ENCODE peak calls at places on chromosomes 2 and 18, in nine cellular contexts. X is GM23248, R is neural progenitor cell, P is OCI-LY7, V is GM23338, U is SK-N-SH, G is HCT116, K is PC-3, M is MM.1S. O is an unnamed sample.

GRCh38 chr2:38128653-38129052 is 52.7 kb upstream of the CYP1B1 start:
- DNase-seq in X (peak; percentile 35), R (no peak), P (peak; percentile 23), V (no peak), U (no peak), G (no peak), K (no peak), M (no peak), O (no peak)

GRCh38 chr18:79400091-79400590 is 4.4 kb downstream of the NFATC1 start:
- DNase-seq in X (peak; percentile 77), R (peak; percentile 63), P (peak; percentile 70), V (no peak), U (no peak), G (no peak), K (peak; percentile 20), M (peak; percentile 38), O (peak; percentile 71)

GRCh38 chr18:57347784-57348183 is 4.6 kb upstream of the ST8SIA3 start:
- DNase-seq in X (no peak), R (no peak), P (no peak), V (no peak), U (no peak), G (no peak), K (no peak), M (no peak), O (no peak)

GRCh38 chr2:231469568-231469920 is 5.3 kb upstream of the NCL start:
- DNase-seq in X (no peak), R (no peak), P (no peak), V (no peak), U (no peak), G (no peak), K (no peak), M (no peak), O (no peak)

GRCh38 chr2:39059366-39059952 is 61.4 kb downstream of the SOS1 start:
- DNase-seq in X (peak; percentile 65), R (peak; percentile 67), P (peak; percentile 77), V (peak; percentile 83), U (peak; percentile 48), G (peak; percentile 18), K (peak; percentile 77), M (peak; percentile 68), O (peak; percentile 66)

GRCh38 chr18:68150976-68151375 is 563.9 kb downstream of the TMX3 start:
- DNase-seq in X (no peak), R (no peak), P (no peak), V (no peak), U (no peak), G (no peak), K (no peak), M (no peak), O (no peak)

GRCh38 chr2:156803967-156804366 is 367.8 kb downstream of the GPD2 start:
- DNase-seq in X (no peak), R (no peak), P (no peak), V (no peak), U (no peak), G (no peak), K (no peak), M (no peak), O (no peak)

GRCh38 chr18:49052891-49053644 is 102.3 kb upstream of the SMAD7 start:
- DNase-seq in X (peak; percentile 98), R (no peak), P (no peak), V (no peak), U (peak; percentile 75), G (no peak), K (peak; percentile 41), M (no peak), O (no peak)

GRCh38 chr2:8495189-8495855 is 186.5 kb upstream of the ID2 start:
- DNase-seq in X (no peak), R (no peak), P (peak; percentile 36), V (no peak), U (no peak), G (no peak), K (no peak), M (no peak), O (no peak)
- TF ChIP-seq EZH2phosphoT487 in X (no peak), R (no peak), P (no peak), V (no peak), U (no peak), G (no peak), K (no peak), M (no peak), O (no peak)

DNA sequence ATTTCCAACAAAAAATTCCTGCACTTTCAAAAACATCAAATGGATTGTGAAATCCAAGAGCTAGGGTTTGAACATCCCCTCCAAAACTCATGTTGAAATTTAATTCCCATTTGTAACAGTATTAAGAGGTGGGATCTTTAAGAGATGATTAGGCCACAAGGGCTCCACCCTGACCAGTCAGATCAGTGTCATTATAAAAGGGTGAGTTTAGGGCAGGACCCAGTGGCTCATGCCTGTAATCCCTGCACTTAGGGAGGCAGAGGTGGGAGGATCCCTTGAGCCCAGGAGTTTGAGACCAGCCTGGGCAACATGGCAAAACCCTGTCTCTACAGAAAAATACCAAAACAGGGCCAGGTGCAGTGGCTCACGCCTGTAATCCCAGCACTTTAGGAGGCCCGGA is 8.9 kb downstream of the GTF3C2 start:
- DNase-seq in X (peak; percentile 38), R (no peak), P (no peak), V (no peak), U (no peak), G (no peak), K (no peak), M (no peak), O (no peak)
- H3K79me2 ChIP-seq in X (peaks cover 100% of the 10 kb centered on the region), R (peaks cover 95% of the 10 kb centered on the region), P (peaks cover 71% of the 10 kb centered on the region), V (peaks cover 97% of the 10 kb centered on the region), U (peaks cover 89% of the 10 kb centered on the region), G (peaks cover 95% of the 10 kb centered on the region), K (peaks cover 83% of the 10 kb centered on the region), M (peaks cover 94% of the 10 kb centered on the region), O (peaks cover 91% of the 10 kb centered on the region)

GRCh38 chr2:127359520-127359919 is 28.3 kb downstream of the MAP3K2 start:
- DNase-seq in X (no peak), R (no peak), P (no peak), V (peak; percentile 45), U (no peak), G (no peak), K (no peak), M (no peak), O (no peak)
- H4K20me1 ChIP-seq in X (peaks cover 20% of the 10 kb centered on the region), R (peaks cover 45% of the 10 kb centered on the region), P (peaks cover 8% of the 10 kb centered on the region), V (peaks cover 4% of the 10 kb centered on the region), U (peaks cover 81% of the 10 kb centered on the region), G (peaks cover 12% of the 10 kb centered on the region), K (peaks cover 60% of the 10 kb centered on the region), M (peaks cover 9% of the 10 kb centered on the region), O (peaks cover 66% of the 10 kb centered on the region)

DNA sequence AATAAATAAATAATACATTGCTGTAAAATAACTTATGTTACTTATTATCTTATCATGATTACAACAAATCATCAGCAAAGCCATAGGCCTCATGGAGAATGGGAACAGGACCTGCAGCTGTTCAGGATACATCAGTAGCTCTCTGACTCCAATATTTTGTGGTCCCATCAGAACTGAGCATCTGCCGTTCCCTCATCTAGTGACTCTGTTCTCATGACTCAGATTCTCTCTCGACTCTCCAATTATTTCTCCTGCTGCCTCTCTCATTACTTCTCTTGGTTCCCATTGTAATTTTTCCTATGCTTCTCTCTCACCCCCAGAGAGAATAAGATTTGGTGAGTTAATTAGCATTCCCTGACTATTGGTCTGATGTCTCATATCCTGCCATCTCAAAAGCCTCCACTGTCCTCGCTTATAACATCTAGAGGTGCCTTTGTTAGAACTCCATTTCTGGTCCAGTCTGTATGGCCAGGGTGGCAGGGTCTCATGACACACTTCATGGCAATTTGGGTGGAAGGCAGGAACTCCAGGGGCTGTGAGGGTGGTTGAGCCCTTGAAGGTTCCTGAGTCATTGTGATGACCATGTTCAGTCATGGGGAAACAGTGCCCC is 78.0 kb upstream of the TANC1 start:
- DNase-seq in X (peak; percentile 64), R (no peak), P (no peak), V (no peak), U (no peak), G (no peak), K (no peak), M (no peak), O (no peak)
- TF ChIP-seq EZH2phosphoT487 in X (no peak), R (no peak), P (no peak), V (no peak), U (no peak), G (no peak), K (no peak), M (no peak), O (no peak)

GRCh38 chr2:36589230-36589630 is 8.7 kb downstream of the FEZ2 start:
- DNase-seq in X (no peak), R (no peak), P (no peak), V (no peak), U (no peak), G (no peak), K (no peak), M (no peak), O (no peak)
- H3K79me2 ChIP-seq in X (peaks cover 100% of the 10 kb centered on the region), R (peaks cover 27% of the 10 kb centered on the region), P (no peaks in the 10 kb centered on the region), V (peaks cover 45% of the 10 kb centered on the region), U (peaks cover 98% of the 10 kb centered on the region), G (peaks cover 56% of the 10 kb centered on the region), K (peaks cover 59% of the 10 kb centered on the region), M (peaks cover 2% of the 10 kb centered on the region), O (peaks cover 78% of the 10 kb centered on the region)

O was measured in hepatocyte.